ENCODE peak calls at places on chromosome 13, in ten cellular contexts. F is uterus, W is HFFc6, N is right lobe of liver, M is BE2C, E is neural crest cell, O is AG04450, A is tibial nerve, Y is thyroid gland, L is B cell. C is an unnamed sample.

GRCh38 chr13:113148940-113149503 is 9.4 kb upstream of the PROZ start:
- DNase-seq in A (no peak), W (no peak), O (no peak), E (no peak), Y (no peak), F (no peak), L (no peak), M (no peak), N (no peak), C (no peak)

GRCh38 chr13:68369739-68370138 is 1139.6 kb upstream of the PCDH9 start:
- DNase-seq in L (no peak), F (no peak), Y (no peak), W (no peak), M (no peak), O (no peak), E (no peak), A (no peak), N (no peak), C (no peak)

GRCh38 chr13:50168803-50169202 is 153.6 kb downstream of the KCNRG start:
- DNase-seq in W (no peak), L (no peak), E (no peak), O (no peak), Y (no peak), M (no peak), N (no peak), F (no peak), A (no peak), C (no peak)

GRCh38 chr13:41050041-41050440 is 11.3 kb upstream of the WBP4 start:
- DNase-seq in F (no peak), A (no peak), M (no peak), E (no peak), O (no peak), N (no peak), W (no peak), Y (no peak), L (no peak), C (no peak)

GRCh38 chr13:78600317-78600899 is 2.9 kb downstream of the POU4F1 start:
- DNase-seq in Y (no peak), N (no peak), E (no peak), A (no peak), L (peak; percentile 4), O (no peak), F (no peak), W (no peak), M (no peak), C (no peak)

GRCh38 chr13:113053376-113053775 is 52.2 kb upstream of the F7 start:
- DNase-seq in E (no peak), O (no peak), Y (no peak), M (no peak), F (no peak), A (no peak), L (no peak), N (peak; percentile 27), W (no peak), C (no peak)

GRCh38 chr13:112580912-112581311 is 7.0 kb downstream of the TUBGCP3 start:
- DNase-seq in W (no peak), N (no peak), A (no peak), E (no peak), F (no peak), Y (no peak), L (no peak), M (no peak), O (no peak), C (no peak)

GRCh38 chr13:49436890-49437289 is 7.0 kb downstream of the CAB39L start:
- DNase-seq in N (no peak), Y (peak; percentile 31), E (no peak), A (peak; percentile 33), O (no peak), L (no peak), W (peak; percentile 60), M (peak; percentile 9), F (peak; percentile 48), C (no peak)

GRCh38 chr13:84096221-84096620 is 213.9 kb upstream of the SLITRK1 start:
- DNase-seq in M (no peak), E (no peak), L (no peak), A (no peak), F (no peak), N (no peak), Y (no peak), O (no peak), W (peak; percentile 35), C (no peak)

GRCh38 chr13:91904005-91904404 is 505.6 kb downstream of the GPC5 start:
- DNase-seq in N (no peak), F (no peak), E (no peak), A (no peak), O (no peak), W (no peak), L (no peak), Y (peak; percentile 23), M (no peak), C (no peak)

GRCh38 chr13:102651392-102651791 is 43.5 kb downstream of the METTL21C start:
- DNase-seq in E (no peak), A (no peak), M (no peak), L (no peak), N (no peak), F (no peak), W (no peak), O (no peak), Y (no peak), C (no peak)

GRCh38 chr13:86476656-86477055 is 677.4 kb upstream of the SLITRK6 start:
- DNase-seq in E (no peak), M (no peak), Y (no peak), O (no peak), F (no peak), L (no peak), W (no peak), N (no peak), A (no peak), C (no peak)

GRCh38 chr13:80050252-80050651 is 290.7 kb downstream of the SPRY2 start:
- DNase-seq in E (no peak), M (no peak), N (no peak), F (no peak), O (no peak), L (no peak), Y (no peak), W (no peak), A (no peak), C (no peak)

GRCh38 chr13:42279080-42279479 is 7.1 kb downstream of the AKAP11 start:
- DNase-seq in O (no peak), N (no peak), E (no peak), A (no peak), M (no peak), F (no peak), Y (no peak), L (peak; percentile 44), W (no peak), C (no peak)

GRCh38 chr13:99307648-99308339 is 595 bp upstream of the GPR183 start:
- DNase-seq in L (no peak), Y (peak; percentile 88), W (peak; percentile 83), F (no peak), O (no peak), E (no peak), A (no peak), N (no peak), M (no peak), C (no peak)

GRCh38 chr13:87777395-87777794 is 106.2 kb downstream of the SLITRK5 start:
- DNase-seq in N (no peak), A (no peak), E (no peak), M (no peak), F (no peak), W (no peak), O (no peak), L (no peak), Y (no peak), C (no peak)
- TF ChIP-seq CTCF in N (no peak), A (no peak), E (no peak), M (peak; percentile 22), F (no peak), W (no peak), O (no peak), L (no peak), Y (peak; percentile 48), C (no peak)

DNA sequence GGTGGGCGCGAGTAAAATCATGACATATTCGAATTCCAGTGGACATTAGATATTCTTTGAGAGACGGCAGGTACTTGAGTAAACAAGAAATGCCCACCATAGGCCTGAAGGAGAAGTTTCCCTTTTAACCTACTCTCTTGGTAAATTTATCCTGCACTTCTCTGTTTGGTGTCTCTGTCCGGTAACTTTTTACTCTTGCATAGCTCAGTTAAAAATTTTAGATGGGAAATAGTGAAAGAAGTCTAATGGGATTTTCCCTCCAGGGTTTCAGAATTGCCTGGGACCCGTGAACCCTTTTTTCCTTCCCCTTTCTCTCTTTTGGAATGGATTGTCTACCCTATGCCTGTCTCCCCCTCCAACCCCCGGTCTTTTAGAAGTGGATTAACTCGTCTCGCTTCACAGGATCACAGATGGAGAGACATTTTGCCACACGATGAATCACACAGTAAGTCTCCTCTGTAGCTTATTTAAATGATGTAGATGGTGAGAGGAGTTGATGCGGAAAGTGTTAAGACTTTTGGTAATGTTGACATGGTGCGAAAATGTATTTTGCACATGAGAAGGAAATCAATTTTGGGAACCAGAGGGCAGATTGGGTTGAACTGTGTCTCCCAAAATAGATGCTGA is 511 bp upstream of the MIPEP start:
- DNase-seq in M (no peak), E (no peak), F (no peak), A (no peak), W (no peak), N (no peak), O (no peak), L (no peak), Y (no peak), C (no peak)
- TF ChIP-seq CTCF in M (no peak), E (peak; percentile 11), F (no peak), A (peak; percentile 3), W (peak; percentile 5), N (no peak), O (no peak), L (no peak), Y (no peak), C (no peak)

DNA sequence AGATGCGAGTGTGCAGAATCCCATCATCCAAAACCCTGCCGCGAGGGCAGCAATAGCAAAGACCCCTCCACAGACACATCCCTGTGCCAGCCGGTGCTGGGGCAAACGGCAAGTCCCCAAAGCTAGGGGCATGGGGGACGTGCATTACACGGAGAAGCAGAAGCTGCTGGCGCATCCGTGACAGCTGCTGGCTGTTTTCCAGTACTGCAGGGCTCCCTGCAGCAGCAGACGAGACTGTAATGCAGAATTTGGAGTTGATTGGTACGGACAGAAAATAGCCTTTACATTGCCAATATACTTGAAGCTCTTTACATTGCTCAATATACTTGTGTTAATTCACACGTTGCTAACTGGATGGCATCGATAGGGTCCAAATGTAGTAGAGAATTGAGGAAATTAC is 77.2 kb upstream of the TMTC4 start:
- DNase-seq in A (no peak), N (no peak), F (no peak), L (no peak), W (no peak), O (no peak), M (peak; percentile 35), E (no peak), Y (no peak), C (no peak)
- TF ChIP-seq CTCF in A (no peak), N (no peak), F (no peak), L (no peak), W (no peak), O (no peak), M (peak; percentile 18), E (no peak), Y (no peak), C (no peak)

DNA sequence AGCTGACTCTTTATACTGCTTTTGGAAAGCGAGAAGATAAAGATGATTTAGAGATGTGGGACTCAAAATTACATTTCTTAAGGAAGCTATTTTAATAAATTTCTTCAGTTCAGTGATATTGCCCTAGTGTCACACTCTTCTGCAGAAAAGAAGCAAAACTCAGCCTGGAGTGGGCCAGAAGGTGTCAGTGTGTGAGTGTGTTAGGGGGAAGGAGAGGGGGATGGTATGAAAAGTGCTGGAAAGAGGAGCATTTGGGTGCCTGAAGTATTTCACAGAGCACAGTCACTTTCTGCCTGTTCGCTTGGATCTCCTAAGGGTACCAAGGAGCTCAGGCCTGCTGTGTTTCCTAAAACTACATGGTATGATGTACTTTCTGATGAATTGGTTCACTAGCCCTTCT is 84.5 kb upstream of the FRY start:
- DNase-seq in W (no peak), M (no peak), N (no peak), F (no peak), Y (peak; percentile 22), E (no peak), L (no peak), O (no peak), A (no peak), C (no peak)
- TF ChIP-seq CTCF in W (no peak), M (peak; percentile 10), N (no peak), F (no peak), Y (peak; percentile 36), E (no peak), L (no peak), O (no peak), A (no peak), C (no peak)

C was measured in omental fat pad.